ENCODE peak calls at places on chromosomes 11 and 22, in five cellular contexts. A, Q, I, K and X are unnamed samples. For H3K4me1, the result is how much of the 10 kb centered on the place peaks cover.

GRCh38 chr11:134386945-134387344 is 25.1 kb downstream of the B3GAT1 start:
- DNase-seq in A (no peak), Q (no peak), I (no peak), K (no peak), X (no peak)

GRCh38 chr22:41501209-41501608 is 32.3 kb downstream of the ACO2 start:
- DNase-seq in A (peak), Q (no peak), I (no peak), K (peak), X (no peak)

GRCh38 chr11:134780486-134781155 is 368.6 kb upstream of the B3GAT1 start:
- DNase-seq in A (no peak), Q (no peak), I (peak), K (no peak), X (no peak)

GRCh38 chr11:62269654-62270278 is at the start of gene SCGB2A2:
- DNase-seq in A (no peak), Q (peak), I (no peak), K (no peak), X (no peak)

GRCh38 chr11:76241243-76242000 is 35.1 kb upstream of the WNT11 start:
- DNase-seq in A (no peak), Q (no peak), I (no peak), K (no peak), X (no peak)

GRCh38 chr11:21105196-21105917 is 436.0 kb downstream of the NELL1 start:
- DNase-seq in A (no peak), Q (no peak), I (no peak), K (no peak), X (no peak)

GRCh38 chr11:10701982-10702381 is 8.4 kb upstream of the IRAG1 start:
- DNase-seq in A (no peak), Q (no peak), I (no peak), K (no peak), X (no peak)

GRCh38 chr11:86182976-86183584 is 61.5 kb upstream of the EED start:
- DNase-seq in A (no peak), Q (no peak), I (no peak), K (no peak), X (no peak)

GRCh38 chr11:35981581-35981980 is 37.7 kb downstream of the LDLRAD3 start:
- DNase-seq in A (no peak), Q (no peak), I (no peak), K (no peak), X (no peak)
- TF ChIP-seq CTCF in A (no peak), Q (no peak), I (no peak), K (no peak), X (no peak)

GRCh38 chr11:60991457-60991856 is 20.0 kb downstream of the CD6 start:
- DNase-seq in A (no peak), Q (no peak), I (no peak), K (no peak), X (no peak)
- H3K4me1 ChIP-seq in A (under half), Q (under half), I (under half), K (under half), X (half or more)

GRCh38 chr11:78417888-78418583 is 416 bp upstream of the GAB2 start:
- DNase-seq in A (peak), Q (peak), I (peak), K (peak), X (peak)

GRCh38 chr11:78416285-78417174 is 1.1 kb downstream of the GAB2 start:
- DNase-seq in A (peak), Q (peak), I (peak), K (peak), X (peak)

GRCh38 chr11:78415338-78415737 is 2.3 kb downstream of the GAB2 start:
- DNase-seq in A (no peak), Q (no peak), I (no peak), K (no peak), X (no peak)

GRCh38 chr11:78418584-78419211 is 1.1 kb upstream of the GAB2 start:
- DNase-seq in A (no peak), Q (no peak), I (no peak), K (no peak), X (no peak)

GRCh38 chr11:78417175-78417887 is at the start of gene GAB2:
- DNase-seq in A (no peak), Q (no peak), I (no peak), K (no peak), X (no peak)
- TF ChIP-seq CTCF in A (no peak), Q (no peak), I (no peak), K (no peak), X (no peak)

DNA sequence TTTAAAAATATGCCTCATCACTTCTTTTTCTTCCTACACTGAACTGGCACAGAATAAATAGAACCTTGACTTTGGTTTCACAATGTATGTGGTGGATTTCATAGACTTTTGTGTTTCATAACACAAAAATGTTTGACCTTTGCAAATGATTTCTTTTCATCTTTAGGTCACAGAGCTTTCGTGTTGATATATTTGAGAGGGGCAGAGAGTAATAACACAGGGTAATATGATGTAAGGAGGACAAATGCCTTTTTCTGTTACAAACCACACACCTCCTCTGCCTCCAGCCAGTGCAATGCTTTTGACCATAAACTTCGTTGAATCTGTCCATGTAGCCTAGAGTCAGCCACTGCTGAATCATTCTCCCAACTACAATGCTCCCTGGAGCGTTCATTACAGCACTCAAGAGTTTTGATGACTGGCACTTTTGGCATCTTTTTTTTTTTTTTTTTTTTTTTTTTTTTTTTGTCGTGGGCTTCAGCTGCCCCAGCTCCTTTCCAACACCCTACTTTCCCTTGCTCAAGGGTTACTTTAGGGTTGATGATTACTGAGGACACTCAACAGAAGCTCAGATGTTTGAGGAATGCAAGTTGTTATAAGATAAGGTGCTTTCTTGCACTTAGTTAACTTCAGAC is 11.4 kb upstream of the CAT start:
- DNase-seq in A (peak), Q (no peak), I (no peak), K (no peak), X (no peak)
- H3K4me1 ChIP-seq in A (under half), Q (under half), I (under half), K (under half), X (under half)

GRCh38 chr11:110470716-110471115 is 41.0 kb downstream of the FDX1 start:
- DNase-seq in A (no peak), Q (no peak), I (no peak), K (no peak), X (no peak)

GRCh38 chr11:110472858-110473257 is 43.1 kb downstream of the FDX1 start:
- DNase-seq in A (no peak), Q (no peak), I (peak), K (no peak), X (no peak)

GRCh38 chr11:110471315-110471714 is 41.6 kb downstream of the FDX1 start:
- DNase-seq in A (no peak), Q (no peak), I (no peak), K (no peak), X (no peak)

GRCh38 chr11:110474578-110474977 is 44.8 kb downstream of the FDX1 start:
- DNase-seq in A (no peak), Q (no peak), I (no peak), K (no peak), X (no peak)

GRCh38 chr11:110473666-110474065 is 43.9 kb downstream of the FDX1 start:
- DNase-seq in A (no peak), Q (no peak), I (no peak), K (no peak), X (no peak)
- TF ChIP-seq CTCF in A (no peak), Q (no peak), I (no peak), K (no peak), X (no peak)

DNA sequence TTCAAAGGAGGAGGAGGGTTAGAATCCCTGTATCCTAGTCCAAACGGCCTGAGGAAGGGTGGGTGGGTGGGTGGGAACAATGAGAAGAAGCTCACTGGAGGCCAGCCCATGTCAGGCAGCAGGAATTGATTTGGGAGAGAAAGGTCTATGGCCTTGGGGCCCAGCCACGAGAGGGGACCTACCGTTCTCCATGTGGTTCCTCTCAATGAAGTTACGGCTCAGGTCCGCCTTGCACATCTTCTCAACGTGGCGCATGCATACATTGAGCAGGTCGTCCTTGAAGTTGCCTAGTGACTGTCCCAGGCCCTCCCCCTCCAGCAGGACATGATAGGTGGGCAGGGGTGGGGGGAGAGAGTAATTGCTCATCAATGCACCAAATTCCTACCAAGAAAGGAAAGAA is 12.4 kb downstream of the TRIM29 start:
- DNase-seq in A (no peak), Q (no peak), I (no peak), K (no peak), X (no peak)
- H3K4me1 ChIP-seq in A (under half), Q (under half), I (under half), K (under half), X (under half)

DNA sequence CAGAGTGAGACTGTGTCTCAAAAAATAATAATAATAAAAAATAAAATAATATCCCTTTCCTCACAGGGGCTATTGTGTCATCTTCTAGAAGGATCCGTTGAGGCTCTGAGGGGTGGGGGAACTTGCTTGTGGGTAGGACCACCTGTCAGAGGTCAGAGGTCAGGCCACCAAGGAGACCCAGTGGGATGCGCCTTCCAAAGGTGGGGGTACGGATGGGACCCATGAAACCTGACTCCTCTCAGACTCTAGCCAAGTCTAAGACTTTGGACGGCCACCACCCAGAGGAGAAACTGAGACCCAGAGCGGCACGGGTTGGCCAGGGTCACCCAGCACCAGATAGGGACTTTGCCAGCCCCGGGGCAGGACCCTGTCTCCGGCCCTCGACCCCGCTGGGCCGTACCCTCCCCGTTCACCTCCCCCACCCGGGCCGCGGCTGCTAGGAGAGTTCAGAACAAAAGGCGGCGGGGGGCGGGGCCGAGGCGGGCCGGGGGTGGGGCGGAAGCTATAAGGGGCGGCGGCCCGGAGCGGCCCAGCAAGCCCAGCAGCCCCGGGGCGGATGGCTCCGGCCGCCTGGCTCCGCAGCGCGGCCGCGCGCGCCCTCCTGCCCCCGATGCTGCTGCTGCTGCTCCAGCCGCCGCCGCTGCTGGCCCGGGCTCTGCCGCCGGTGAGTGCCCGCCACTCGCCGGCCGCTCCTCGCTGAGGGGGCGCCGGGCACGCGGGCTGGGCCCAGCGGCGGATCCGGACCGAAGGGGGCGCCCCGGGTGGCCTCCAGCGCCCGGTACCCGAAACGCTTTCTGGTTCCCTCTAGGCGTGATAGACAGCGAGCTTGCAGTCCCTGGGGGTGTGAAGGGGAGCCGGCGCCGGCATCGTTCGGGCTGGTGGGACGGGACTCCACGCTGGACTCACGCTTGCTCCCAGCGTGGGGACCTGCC is at the start of gene MMP11:
- DNase-seq in A (peak), Q (no peak), I (no peak), K (peak), X (peak)
- TF ChIP-seq CTCF in A (peak), Q (no peak), I (no peak), K (no peak), X (no peak)

GRCh38 chr22:45224988-45225731 is 15.5 kb downstream of the KIAA0930 start:
- DNase-seq in A (no peak), Q (no peak), I (no peak), K (no peak), X (no peak)
- H3K4me1 ChIP-seq in A (under half), Q (under half), I (under half), K (under half), X (under half)